ENCODE peak calls at places on chromosome 13, in four cellular contexts. One of them, this sample, is unnamed.

GRCh38 chr13:73464758-73465628 is 406.2 kb downstream of the KLF5 start:
- DNase-seq in CD8-positive, alpha-beta memory T cell: no peak
- DNase-seq in RWPE1: no peak
- DNase-seq in lung: no peak
- DNase-seq in this sample: no peak

GRCh38 chr13:110262494-110262893 is 44.5 kb downstream of the COL4A1 start:
- DNase-seq in CD8-positive, alpha-beta memory T cell: no peak
- DNase-seq in RWPE1: no peak
- DNase-seq in lung: no peak
- DNase-seq in this sample: no peak

GRCh38 chr13:23436680-23437079 is 3.2 kb upstream of the SACS start:
- DNase-seq in CD8-positive, alpha-beta memory T cell: no peak
- DNase-seq in RWPE1: no peak
- DNase-seq in lung: no peak
- DNase-seq in this sample: no peak

GRCh38 chr13:110809871-110810486 is 96.5 kb downstream of the ING1 start:
- DNase-seq in CD8-positive, alpha-beta memory T cell: no peak
- DNase-seq in RWPE1: no peak
- DNase-seq in lung: no peak
- DNase-seq in this sample: no peak

GRCh38 chr13:110108348-110109139 is 198.4 kb downstream of the COL4A1 start:
- DNase-seq in CD8-positive, alpha-beta memory T cell: no peak
- DNase-seq in RWPE1: peak; percentile 88
- DNase-seq in lung: peak; percentile 77
- DNase-seq in this sample: peak; percentile 48

GRCh38 chr13:75305057-75305456 is 176.9 kb downstream of the TBC1D4 start:
- DNase-seq in CD8-positive, alpha-beta memory T cell: no peak
- DNase-seq in RWPE1: no peak
- DNase-seq in lung: no peak
- DNase-seq in this sample: no peak

GRCh38 chr13:90281709-90282108 is 1065.8 kb upstream of the MIR17HG start:
- DNase-seq in CD8-positive, alpha-beta memory T cell: no peak
- DNase-seq in RWPE1: no peak
- DNase-seq in lung: no peak
- DNase-seq in this sample: no peak

GRCh38 chr13:110942248-110942981 is 27.5 kb upstream of the ANKRD10 start:
- DNase-seq in CD8-positive, alpha-beta memory T cell: no peak
- DNase-seq in RWPE1: no peak
- DNase-seq in lung: no peak
- DNase-seq in this sample: no peak

GRCh38 chr13:102000764-102001163 is 401.1 kb downstream of the FGF14 start:
- DNase-seq in CD8-positive, alpha-beta memory T cell: no peak
- DNase-seq in RWPE1: no peak
- DNase-seq in lung: no peak
- DNase-seq in this sample: no peak

GRCh38 chr13:99320693-99321481 is 13.7 kb upstream of the GPR183 start:
- DNase-seq in CD8-positive, alpha-beta memory T cell: peak; percentile 52
- DNase-seq in RWPE1: peak; percentile 34
- DNase-seq in lung: no peak
- DNase-seq in this sample: no peak
- H3K27ac ChIP-seq in CD8-positive, alpha-beta memory T cell: no peak overlapping the region
- H3K27ac ChIP-seq in RWPE1: peak overlapping the region; percentile 69
- H3K27ac ChIP-seq in lung: peak overlapping the region; percentile 22
- H3K27ac ChIP-seq in this sample: no peak overlapping the region

DNA sequence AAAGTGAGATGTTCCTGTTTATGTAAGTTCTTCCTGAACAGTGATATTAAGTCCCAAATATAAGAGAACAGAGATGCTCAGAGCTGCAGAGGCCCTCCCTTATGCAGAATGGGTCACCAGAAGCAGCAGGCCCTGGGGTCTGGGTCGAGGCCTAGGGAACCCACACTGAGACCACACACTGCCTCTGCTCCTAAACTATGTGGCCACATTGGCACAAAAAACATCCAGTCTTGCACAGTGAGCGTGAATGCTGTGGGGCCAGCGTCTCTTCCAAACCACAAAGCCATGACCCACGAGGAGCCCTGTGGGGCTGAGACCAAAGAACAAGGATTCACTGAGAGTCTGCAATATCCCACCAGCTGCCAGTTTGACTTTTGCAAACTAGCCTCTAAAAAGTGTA is 23.6 kb downstream of the PROZ start:
- DNase-seq in CD8-positive, alpha-beta memory T cell: no peak
- DNase-seq in RWPE1: no peak
- DNase-seq in lung: no peak
- DNase-seq in this sample: no peak
- H3K27ac ChIP-seq in CD8-positive, alpha-beta memory T cell: no peak overlapping the region
- H3K27ac ChIP-seq in RWPE1: peak overlapping the region; percentile 27
- H3K27ac ChIP-seq in lung: no peak overlapping the region
- H3K27ac ChIP-seq in this sample: no peak overlapping the region

GRCh38 chr13:98528663-98529064 is 48.2 kb downstream of the STK24 start:
- DNase-seq in CD8-positive, alpha-beta memory T cell: no peak
- DNase-seq in RWPE1: peak; percentile 6
- DNase-seq in lung: no peak
- DNase-seq in this sample: no peak

GRCh38 chr13:98527526-98527925 is 49.4 kb downstream of the STK24 start:
- DNase-seq in CD8-positive, alpha-beta memory T cell: no peak
- DNase-seq in RWPE1: no peak
- DNase-seq in lung: no peak
- DNase-seq in this sample: no peak

GRCh38 chr13:98530236-98530635 is 46.7 kb downstream of the STK24 start:
- DNase-seq in CD8-positive, alpha-beta memory T cell: no peak
- DNase-seq in RWPE1: no peak
- DNase-seq in lung: no peak
- DNase-seq in this sample: no peak

GRCh38 chr13:98532254-98532653 is 44.7 kb downstream of the STK24 start:
- DNase-seq in CD8-positive, alpha-beta memory T cell: no peak
- DNase-seq in RWPE1: no peak
- DNase-seq in lung: no peak
- DNase-seq in this sample: no peak

DNA sequence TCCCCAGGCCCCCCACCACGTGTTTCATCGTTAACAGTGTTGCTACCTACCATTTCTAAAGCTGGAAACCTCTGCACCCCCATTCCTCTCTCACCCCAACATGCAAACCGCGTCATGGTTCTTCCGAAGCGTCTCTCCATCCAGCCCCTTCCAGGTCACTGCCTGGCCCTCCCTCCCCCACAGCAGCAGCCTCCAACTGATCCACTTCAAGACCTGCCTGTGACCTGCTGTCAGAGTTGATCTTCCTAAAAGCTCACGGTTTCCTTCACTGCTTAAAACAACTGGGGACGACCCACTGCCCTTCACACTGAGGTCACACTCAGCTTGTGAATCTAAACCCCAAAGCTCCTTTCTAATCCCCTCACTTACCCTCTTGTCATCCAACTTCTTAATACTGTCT is 47.7 kb downstream of the STK24 start:
- DNase-seq in CD8-positive, alpha-beta memory T cell: no peak
- DNase-seq in RWPE1: no peak
- DNase-seq in lung: no peak
- DNase-seq in this sample: no peak
- H3K27ac ChIP-seq in CD8-positive, alpha-beta memory T cell: no peak overlapping the region
- H3K27ac ChIP-seq in RWPE1: peak overlapping the region; percentile 14
- H3K27ac ChIP-seq in lung: no peak overlapping the region
- H3K27ac ChIP-seq in this sample: peak overlapping the region; percentile 10

DNA sequence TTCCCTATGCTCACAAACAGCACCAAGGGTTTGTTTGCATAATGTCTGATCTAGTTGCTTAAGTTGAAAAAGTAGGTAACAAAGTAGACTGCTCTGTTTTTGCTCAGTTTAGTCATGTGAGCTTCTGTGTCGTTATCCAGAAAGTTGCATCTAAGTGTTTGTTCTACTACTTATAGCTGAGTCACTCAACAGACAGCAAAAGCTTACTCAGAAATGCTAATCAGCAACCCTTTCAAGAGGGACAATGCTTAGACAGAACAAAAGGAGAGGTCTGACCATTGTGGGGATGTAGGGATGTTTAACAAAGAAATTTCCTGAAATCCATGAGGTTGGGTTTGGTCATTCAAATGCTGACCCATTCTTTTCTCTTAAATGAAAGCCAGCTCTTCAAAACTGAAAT is 106.4 kb downstream of the ATP8A2 start:
- DNase-seq in CD8-positive, alpha-beta memory T cell: no peak
- DNase-seq in RWPE1: no peak
- DNase-seq in lung: no peak
- DNase-seq in this sample: peak; percentile 18
- H3K27ac ChIP-seq in CD8-positive, alpha-beta memory T cell: no peak overlapping the region
- H3K27ac ChIP-seq in RWPE1: no peak overlapping the region
- H3K27ac ChIP-seq in lung: no peak overlapping the region
- H3K27ac ChIP-seq in this sample: no peak overlapping the region

GRCh38 chr13:50038266-50038665 is 23.0 kb downstream of the KCNRG start:
- DNase-seq in CD8-positive, alpha-beta memory T cell: no peak
- DNase-seq in RWPE1: no peak
- DNase-seq in lung: no peak
- DNase-seq in this sample: no peak
- H3K27ac ChIP-seq in CD8-positive, alpha-beta memory T cell: no peak overlapping the region
- H3K27ac ChIP-seq in RWPE1: no peak overlapping the region
- H3K27ac ChIP-seq in lung: no peak overlapping the region
- H3K27ac ChIP-seq in this sample: no peak overlapping the region

DNA sequence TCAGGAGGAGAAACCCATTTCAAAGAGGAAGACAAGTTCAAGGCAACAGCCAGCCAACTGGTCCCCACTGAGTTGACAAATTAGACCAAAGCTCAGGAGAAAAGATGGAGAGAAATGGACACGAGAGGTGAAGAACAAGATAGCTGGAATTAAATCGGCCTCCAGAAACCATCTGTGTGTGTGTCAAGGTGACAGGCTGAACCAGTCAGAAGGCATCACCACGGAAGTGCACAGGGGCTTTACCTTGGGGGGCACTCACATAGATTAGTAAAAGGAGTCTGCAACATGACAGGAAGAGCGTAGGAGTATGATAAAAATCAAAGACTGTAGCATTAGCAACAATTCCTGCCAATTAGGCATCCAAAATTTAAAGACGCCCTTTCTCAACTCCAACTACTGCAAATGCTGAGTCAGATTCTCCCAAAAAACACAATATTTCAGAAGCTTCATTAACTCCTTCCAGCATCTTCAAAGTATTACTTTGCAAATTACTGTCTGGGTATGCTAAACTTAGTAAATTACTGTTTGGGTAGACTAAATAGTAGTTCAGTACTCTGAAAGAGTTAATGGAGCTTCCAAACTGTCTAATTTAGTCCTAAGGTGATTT is 66.2 kb downstream of the FOXO1 start:
- DNase-seq in CD8-positive, alpha-beta memory T cell: peak; percentile 30
- DNase-seq in RWPE1: no peak
- DNase-seq in lung: no peak
- DNase-seq in this sample: no peak
- H3K27ac ChIP-seq in CD8-positive, alpha-beta memory T cell: no peak overlapping the region
- H3K27ac ChIP-seq in RWPE1: no peak overlapping the region
- H3K27ac ChIP-seq in lung: no peak overlapping the region
- H3K27ac ChIP-seq in this sample: no peak overlapping the region

GRCh38 chr13:40059540-40060232 is 404.2 kb downstream of the COG6 start:
- DNase-seq in CD8-positive, alpha-beta memory T cell: no peak
- DNase-seq in RWPE1: no peak
- DNase-seq in lung: no peak
- DNase-seq in this sample: peak; percentile 87
- H3K27ac ChIP-seq in CD8-positive, alpha-beta memory T cell: no peak overlapping the region
- H3K27ac ChIP-seq in RWPE1: peak overlapping the region; percentile 86
- H3K27ac ChIP-seq in lung: no peak overlapping the region
- H3K27ac ChIP-seq in this sample: peak overlapping the region; percentile 61

DNA sequence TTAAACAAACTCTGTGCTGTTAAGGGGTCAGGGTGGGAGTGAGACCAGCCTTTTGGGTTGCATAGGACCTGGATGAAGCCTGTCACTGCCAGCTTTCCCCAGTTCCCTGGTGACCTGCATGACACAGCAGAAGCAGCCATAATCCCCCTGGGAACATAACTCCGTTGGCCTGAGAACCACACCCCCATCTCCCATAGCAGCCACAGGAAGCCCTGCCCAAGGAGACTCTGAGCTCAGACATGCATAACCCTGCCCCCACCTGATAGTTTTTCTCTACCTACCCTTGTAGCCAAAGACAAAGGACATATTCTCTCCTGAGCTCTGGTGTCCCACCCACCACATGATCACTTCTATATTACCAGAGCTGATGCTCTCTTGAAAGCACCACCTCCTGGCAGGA is 413.5 kb upstream of the HTR2A start:
- DNase-seq in CD8-positive, alpha-beta memory T cell: no peak
- DNase-seq in RWPE1: no peak
- DNase-seq in lung: no peak
- DNase-seq in this sample: no peak
- H3K27ac ChIP-seq in CD8-positive, alpha-beta memory T cell: no peak overlapping the region
- H3K27ac ChIP-seq in RWPE1: no peak overlapping the region
- H3K27ac ChIP-seq in lung: no peak overlapping the region
- H3K27ac ChIP-seq in this sample: no peak overlapping the region